ENCODE peak calls at places on chromosomes 3 and 15, in six cellular contexts. F is HCT116, X is H1, V is HepG2, J is K562, E is GM12878. U is an unnamed sample. For H3K9me3, the result is how much of the 10 kb centered on the place peaks cover.

GRCh38 chr3:169232863-169233262 is 430.6 kb downstream of the MECOM start:
- DNase-seq in V (no peak), E (no peak), J (no peak), X (no peak), F (no peak), U (no peak)

GRCh38 chr3:127865941-127866340 is 43.6 kb upstream of the MGLL start:
- DNase-seq in F (peak), E (no peak), V (no peak), J (no peak), X (no peak), U (no peak)

GRCh38 chr15:71679223-71680078 is 130.9 kb upstream of the NR2E3 start:
- DNase-seq in V (peak), F (no peak), J (no peak), X (no peak), E (no peak), U (no peak)

GRCh38 chr3:66075281-66075680 is 36.6 kb upstream of the MAGI1 start:
- DNase-seq in J (no peak), E (no peak), V (peak), F (no peak), X (no peak), U (no peak)

GRCh38 chr3:61154788-61155187 is 96.5 kb downstream of the FHIT start:
- DNase-seq in E (no peak), X (no peak), V (no peak), F (no peak), J (no peak), U (no peak)

GRCh38 chr3:108552267-108553159 is 36.7 kb downstream of the CIP2A start:
- DNase-seq in V (peak), X (no peak), E (no peak), J (no peak), F (peak), U (no peak)

GRCh38 chr3:25478964-25479726 is 51.1 kb downstream of the RARB start:
- DNase-seq in J (no peak), E (no peak), F (no peak), X (no peak), V (no peak), U (no peak)

GRCh38 chr15:69513986-69514385 is 61.4 kb downstream of the RPLP1 start:
- DNase-seq in E (no peak), X (no peak), J (no peak), V (no peak), F (no peak), U (no peak)

GRCh38 chr15:83746231-83746630 is 92.3 kb downstream of the ADAMTSL3 start:
- DNase-seq in J (no peak), X (no peak), F (no peak), E (no peak), V (no peak), U (no peak)

GRCh38 chr3:63364495-63364894 is 86.4 kb downstream of the SYNPR start:
- DNase-seq in E (no peak), F (no peak), X (no peak), J (no peak), V (no peak), U (no peak)

GRCh38 chr3:58167431-58168351 is 43.1 kb downstream of the DNASE1L3 start:
- DNase-seq in J (peak), F (no peak), X (no peak), V (no peak), E (no peak), U (no peak)

GRCh38 chr15:84840741-84841429 is 23.7 kb downstream of the ALPK3 start:
- DNase-seq in E (no peak), V (peak), F (peak), J (no peak), X (no peak), U (no peak)

GRCh38 chr3:110420158-110420641 is 651.4 kb upstream of the NECTIN3 start:
- DNase-seq in F (peak), J (no peak), V (no peak), X (no peak), E (no peak), U (no peak)

GRCh38 chr3:110419571-110419970 is 652.0 kb upstream of the NECTIN3 start:
- DNase-seq in V (no peak), X (no peak), E (no peak), J (no peak), F (no peak), U (no peak)

GRCh38 chr3:100160516-100160915 is 46.2 kb upstream of the FILIP1L start:
- DNase-seq in X (no peak), V (no peak), F (no peak), J (no peak), E (no peak), U (no peak)

GRCh38 chr3:54374214-54374855 is 252.0 kb downstream of the CACNA2D3 start:
- DNase-seq in V (peak), E (no peak), F (no peak), J (peak), X (no peak), U (peak)

GRCh38 chr3:49880581-49881328 is 11.0 kb upstream of the CAMKV start:
- DNase-seq in J (peak), X (no peak), E (no peak), F (no peak), V (no peak), U (no peak)

GRCh38 chr3:65951836-65952505 is 86.7 kb downstream of the MAGI1 start:
- DNase-seq in X (no peak), F (peak), V (peak), E (no peak), J (no peak), U (no peak)

GRCh38 chr15:100559330-100559729 is 30.6 kb upstream of the CERS3 start:
- DNase-seq in V (peak), J (no peak), F (no peak), X (no peak), E (no peak), U (no peak)

GRCh38 chr3:160435747-160436146 is 13.8 kb downstream of the TRIM59 start:
- DNase-seq in X (no peak), J (no peak), F (no peak), E (no peak), V (no peak), U (no peak)

GRCh38 chr3:30354972-30355371 is 251.4 kb upstream of the TGFBR2 start:
- DNase-seq in X (no peak), V (peak), J (no peak), F (no peak), E (no peak), U (no peak)

GRCh38 chr3:8143186-8143585 is 358.4 kb upstream of the LMCD1 start:
- DNase-seq in E (no peak), X (no peak), F (no peak), J (no peak), V (no peak), U (no peak)

GRCh38 chr3:152257246-152258074 is 11.3 kb upstream of the MBNL1 start:
- DNase-seq in J (no peak), V (no peak), X (no peak), E (peak), F (no peak), U (no peak)

GRCh38 chr3:143083781-143084180 is 35.8 kb upstream of the CHST2 start:
- DNase-seq in E (no peak), V (no peak), X (no peak), J (no peak), F (no peak), U (no peak)

GRCh38 chr3:173725507-173725906 is 328.0 kb downstream of the NLGN1 start:
- DNase-seq in E (no peak), J (no peak), F (no peak), X (no peak), V (no peak), U (no peak)

GRCh38 chr15:72306211-72306785 is 13.7 kb downstream of the CELF6 start:
- DNase-seq in E (no peak), X (no peak), V (no peak), F (no peak), J (peak), U (peak)

GRCh38 chr15:44882499-44882968 is 74.0 kb upstream of the TERB2 start:
- DNase-seq in J (no peak), E (peak), X (no peak), F (no peak), V (no peak), U (no peak)

GRCh38 chr15:44873103-44873502 is 83.4 kb upstream of the TERB2 start:
- DNase-seq in J (no peak), V (no peak), X (no peak), E (no peak), F (no peak), U (no peak)

GRCh38 chr15:44883219-44883900 is 73.1 kb upstream of the TERB2 start:
- DNase-seq in E (no peak), V (no peak), X (no peak), F (no peak), J (no peak), U (no peak)

DNA sequence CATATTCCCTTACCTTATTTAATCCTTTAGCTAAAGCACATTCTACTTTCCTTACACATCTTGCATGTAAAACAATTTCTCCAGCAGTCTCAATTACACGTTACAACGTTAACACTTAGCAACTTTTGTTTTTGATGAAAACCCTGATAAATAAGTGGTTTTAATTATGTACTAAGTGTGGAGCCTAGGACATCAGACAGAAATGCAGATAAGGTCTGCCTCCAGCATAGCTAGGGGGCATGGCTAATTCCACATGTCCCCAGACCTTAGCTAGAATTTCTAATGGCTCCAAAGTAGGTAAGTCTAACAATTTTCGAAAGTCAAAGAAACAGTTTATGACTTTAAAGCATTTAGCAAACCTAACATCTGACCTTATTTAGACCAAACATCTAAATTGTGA is 77.4 kb upstream of the TERB2 start:
- DNase-seq in X (no peak), V (no peak), J (no peak), E (no peak), F (no peak), U (no peak)
- H3K9me3 ChIP-seq in X (under half), V (under half), J (under half), E (under half), F (under half), U (under half)

DNA sequence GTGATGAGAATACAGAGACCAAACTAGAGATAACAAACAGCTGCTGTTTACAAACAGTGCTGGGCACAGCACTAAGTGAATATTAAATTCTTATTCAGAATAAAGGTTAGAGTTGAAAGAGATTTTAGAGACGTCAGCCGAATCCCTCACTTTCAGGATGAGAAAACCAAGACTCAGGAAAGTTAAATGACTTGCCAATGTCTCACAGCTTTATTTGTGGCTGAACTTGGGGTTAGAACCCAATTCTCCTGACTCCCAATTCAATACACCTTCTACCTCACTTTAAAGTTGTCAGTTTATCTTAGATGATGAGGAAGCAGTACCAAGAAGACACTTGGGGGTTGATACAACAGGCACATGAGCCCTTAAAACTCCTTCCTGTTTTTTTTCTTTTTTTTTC is 180.9 kb downstream of the GAP43 start:
- DNase-seq in E (no peak), J (no peak), V (no peak), F (no peak), X (no peak), U (no peak)
- H3K4me3 ChIP-seq in E (no peak), J (no peak), V (no peak), F (no peak), X (no peak), U (no peak)

DNA sequence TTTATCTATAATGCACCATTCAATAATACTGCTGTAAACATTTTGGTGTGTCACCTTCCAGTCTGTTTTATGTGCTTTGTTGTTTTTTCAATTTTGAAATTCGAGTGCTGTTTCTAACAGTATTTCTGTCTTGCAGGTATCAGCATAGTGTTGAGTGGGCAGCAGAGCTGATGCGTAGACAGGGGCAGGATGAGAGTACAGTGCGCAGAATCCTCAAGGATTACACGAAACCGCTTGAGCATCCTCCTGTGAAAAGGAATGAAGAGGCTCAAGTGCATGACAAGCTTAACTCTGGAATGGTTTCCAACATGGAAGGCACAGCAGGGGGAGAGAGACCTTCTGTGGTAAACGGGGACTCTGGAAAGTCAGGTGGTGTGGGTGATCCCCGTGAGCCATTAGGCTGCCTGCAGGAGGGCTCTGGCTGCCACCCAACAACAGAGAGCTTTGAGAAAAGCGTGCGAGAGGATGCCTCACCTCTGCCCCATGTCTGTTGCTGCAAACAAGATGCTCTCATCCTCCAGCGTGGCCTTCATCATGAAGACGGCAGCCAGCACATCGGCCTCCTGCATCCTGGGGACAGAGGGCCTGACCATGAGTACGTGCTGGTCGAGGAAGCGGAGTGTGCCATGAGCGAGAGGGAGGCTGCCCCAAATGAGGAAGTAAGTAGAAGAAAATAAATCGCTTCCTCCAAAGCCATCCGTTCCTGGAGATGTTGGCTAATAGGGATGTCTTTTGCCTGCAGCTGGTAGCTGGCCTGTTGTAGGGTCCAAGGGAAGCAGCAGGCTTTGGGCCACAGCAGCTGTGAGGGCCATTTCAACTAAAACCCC is 19.1 kb downstream of the TSEN2 start:
- DNase-seq in V (no peak), J (no peak), F (no peak), X (no peak), E (no peak), U (no peak)
- TF ChIP-seq ZNF274 in V (no peak), J (no peak), F (no peak), X (no peak), E (no peak), U (no peak)

GRCh38 chr3:44721231-44722102 is 8.0 kb upstream of the ZNF501 start:
- DNase-seq in X (no peak), V (no peak), E (no peak), F (no peak), J (no peak), U (no peak)
- H3K9me3 ChIP-seq in X (half or more), V (half or more), E (under half), F (half or more), J (under half), U (half or more)

DNA sequence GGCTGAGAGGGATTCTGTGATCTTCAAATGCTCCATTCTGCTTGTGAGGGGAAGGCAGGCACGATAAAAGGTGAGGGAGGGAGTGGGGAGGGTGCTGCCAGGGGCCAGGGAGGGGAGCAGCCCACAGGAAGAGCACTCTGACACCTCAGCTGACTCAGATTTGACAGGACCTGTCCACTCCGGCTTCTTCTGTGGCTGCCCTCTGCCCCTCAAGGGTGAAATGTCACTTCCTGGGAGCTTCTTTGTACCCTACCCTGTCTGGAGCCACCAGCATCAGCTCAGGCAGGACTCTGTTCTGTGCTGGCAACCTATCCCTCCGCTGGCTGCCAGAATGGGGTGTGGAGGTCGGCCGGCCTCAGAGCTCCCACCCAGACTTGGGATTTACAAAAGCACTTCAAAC is 114.0 kb upstream of the HACD2 start:
- DNase-seq in J (no peak), V (no peak), F (no peak), X (no peak), E (no peak), U (no peak)
- H3K4me3 ChIP-seq in J (no peak), V (no peak), F (no peak), X (no peak), E (no peak), U (no peak)

DNA sequence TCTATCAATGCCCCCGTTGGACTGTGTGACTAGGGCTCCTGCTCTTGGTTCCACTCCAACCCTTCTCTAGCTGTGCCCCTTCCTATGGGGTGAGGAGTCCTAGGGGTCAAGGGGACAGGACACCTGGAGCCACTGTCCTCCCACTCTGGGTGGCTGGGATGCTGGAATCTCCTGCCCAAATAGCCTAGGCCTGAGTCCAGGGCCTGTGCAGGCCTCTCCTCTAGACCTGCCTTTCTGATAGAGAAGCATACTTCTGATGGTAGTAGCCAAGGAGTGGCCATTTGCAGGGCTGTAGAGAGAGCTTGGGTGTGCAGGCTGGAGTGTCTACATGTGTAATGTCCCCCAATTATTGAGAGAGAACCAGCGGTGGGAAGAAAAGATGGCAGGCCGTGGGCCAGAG is 54.2 kb downstream of the ITGA11 start:
- DNase-seq in E (no peak), J (no peak), F (no peak), V (no peak), X (no peak), U (no peak)
- TF ChIP-seq ZNF274 in E (no peak), J (no peak), F (no peak), V (no peak), X (no peak), U (no peak)

GRCh38 chr3:122357828-122358617 is 25.0 kb downstream of the MIX23 start:
- DNase-seq in X (no peak), J (no peak), E (no peak), F (no peak), V (no peak), U (no peak)
- H3K9me3 ChIP-seq in X (under half), J (under half), E (under half), F (under half), V (under half), U (under half)

U was measured in NT2/D1.